ENCODE peak calls at places on chromosomes 11 and 22, in five cellular contexts. B, I, Y, A and Z are unnamed samples.

GRCh38 chr11:13134886-13135285 is 125.8 kb downstream of the RASSF10 start:
- DNase-seq in Y (no peak), B (no peak), I (no peak), A (no peak), Z (no peak)

GRCh38 chr11:64334764-64335741 is 5.0 kb upstream of the CCDC88B start:
- DNase-seq in I (peak), Y (peak), A (peak), B (peak), Z (no peak)

GRCh38 chr11:96122601-96123044 is 198.7 kb upstream of the MTMR2 start:
- DNase-seq in A (peak), I (no peak), Y (no peak), B (no peak), Z (no peak)

GRCh38 chr11:70477607-70478006 is 79.3 kb downstream of the CTTN start:
- DNase-seq in Y (no peak), B (no peak), A (no peak), I (no peak), Z (no peak)

GRCh38 chr11:76694664-76695063 is 24.1 kb upstream of the LRRC32 start:
- DNase-seq in A (peak), Y (no peak), I (peak), B (no peak), Z (no peak)

GRCh38 chr22:49364398-49364797 is 463.3 kb downstream of the BRD1 start:
- DNase-seq in A (no peak), B (no peak), I (no peak), Y (no peak), Z (no peak)

GRCh38 chr11:44771252-44771734 is 44.5 kb downstream of the TSPAN18 start:
- DNase-seq in I (no peak), B (no peak), A (no peak), Y (no peak), Z (no peak)

GRCh38 chr22:24244144-24244787 is 616 bp downstream of the GGT5 start:
- DNase-seq in Y (no peak), I (peak), A (no peak), B (peak), Z (no peak)

GRCh38 chr11:48129697-48130395 is 86.8 kb upstream of the OR4B1 start:
- DNase-seq in B (no peak), A (no peak), I (no peak), Y (no peak), Z (no peak)

GRCh38 chr11:124069429-124070401 is 28.6 kb upstream of the OR10G7 start:
- DNase-seq in Y (peak), B (peak), A (peak), I (peak), Z (no peak)

GRCh38 chr11:26626346-26626745 is 54.3 kb upstream of the MUC15 start:
- DNase-seq in Y (no peak), I (peak), A (no peak), B (no peak), Z (no peak)

GRCh38 chr11:69155302-69156198 is at the start of gene SMIM38:
- DNase-seq in I (no peak), Y (no peak), A (no peak), B (no peak), Z (no peak)

GRCh38 chr22:37562049-37562784 is 1.9 kb downstream of the CDC42EP1 start:
- DNase-seq in I (no peak), B (no peak), A (no peak), Y (no peak), Z (no peak)
- TF ChIP-seq CTCF in I (no peak), B (no peak), A (no peak), Y (no peak), Z (no peak)

DNA sequence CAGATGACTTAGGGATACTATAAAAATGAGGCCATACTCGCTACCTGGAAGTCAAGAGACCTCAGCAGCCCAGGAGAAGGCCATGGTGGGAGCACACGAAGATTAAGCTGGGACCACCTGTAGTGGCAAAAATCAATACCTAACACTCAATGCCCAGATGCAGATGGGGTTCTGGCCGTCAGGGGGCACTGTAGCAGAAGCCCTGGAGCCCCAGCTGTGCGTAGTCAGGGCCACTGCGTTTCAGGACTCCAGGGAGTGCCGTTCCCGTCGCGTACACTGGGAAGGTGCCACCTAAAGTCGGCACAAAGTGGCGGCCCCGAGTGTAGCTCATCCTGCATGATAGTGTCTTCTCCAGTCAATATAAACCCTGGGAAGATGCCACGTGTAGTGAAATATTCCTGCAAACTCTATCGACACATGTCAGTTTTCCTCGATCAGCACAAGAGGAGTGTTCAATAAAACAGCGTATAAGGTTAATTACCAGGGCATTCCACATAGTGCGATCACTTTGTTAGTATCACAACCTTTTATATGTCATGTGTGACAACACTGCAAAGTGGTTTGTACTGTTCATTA is 123.7 kb upstream of the NTM start:
- DNase-seq in Y (no peak), I (no peak), A (peak), B (peak), Z (peak)
- TF ChIP-seq CTCF in Y (no peak), I (peak), A (peak), B (peak), Z (peak)

DNA sequence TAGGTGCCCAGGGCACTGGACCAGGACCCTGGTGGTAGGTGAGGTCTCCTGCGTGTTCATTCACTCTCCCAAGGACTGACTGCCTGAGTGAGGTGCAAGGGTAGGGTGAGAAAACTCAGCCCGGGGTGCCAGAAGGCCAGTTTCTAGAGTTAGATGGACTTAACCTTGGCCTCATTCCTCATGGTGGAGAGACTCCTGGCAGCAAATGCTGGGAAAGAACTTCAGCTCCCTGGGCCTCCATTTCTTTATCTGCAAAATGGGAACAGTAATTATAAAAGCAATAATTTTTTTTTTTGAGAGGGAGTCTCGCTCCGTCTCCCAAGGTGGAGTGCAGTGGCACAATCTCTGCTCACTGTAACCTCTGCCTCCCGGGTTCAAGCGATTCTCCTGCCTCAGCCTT is 47.7 kb downstream of the TRIOBP start:
- DNase-seq in A (no peak), B (no peak), Y (no peak), I (no peak), Z (no peak)
- TF ChIP-seq CTCF in A (no peak), B (no peak), Y (no peak), I (peak), Z (no peak)

DNA sequence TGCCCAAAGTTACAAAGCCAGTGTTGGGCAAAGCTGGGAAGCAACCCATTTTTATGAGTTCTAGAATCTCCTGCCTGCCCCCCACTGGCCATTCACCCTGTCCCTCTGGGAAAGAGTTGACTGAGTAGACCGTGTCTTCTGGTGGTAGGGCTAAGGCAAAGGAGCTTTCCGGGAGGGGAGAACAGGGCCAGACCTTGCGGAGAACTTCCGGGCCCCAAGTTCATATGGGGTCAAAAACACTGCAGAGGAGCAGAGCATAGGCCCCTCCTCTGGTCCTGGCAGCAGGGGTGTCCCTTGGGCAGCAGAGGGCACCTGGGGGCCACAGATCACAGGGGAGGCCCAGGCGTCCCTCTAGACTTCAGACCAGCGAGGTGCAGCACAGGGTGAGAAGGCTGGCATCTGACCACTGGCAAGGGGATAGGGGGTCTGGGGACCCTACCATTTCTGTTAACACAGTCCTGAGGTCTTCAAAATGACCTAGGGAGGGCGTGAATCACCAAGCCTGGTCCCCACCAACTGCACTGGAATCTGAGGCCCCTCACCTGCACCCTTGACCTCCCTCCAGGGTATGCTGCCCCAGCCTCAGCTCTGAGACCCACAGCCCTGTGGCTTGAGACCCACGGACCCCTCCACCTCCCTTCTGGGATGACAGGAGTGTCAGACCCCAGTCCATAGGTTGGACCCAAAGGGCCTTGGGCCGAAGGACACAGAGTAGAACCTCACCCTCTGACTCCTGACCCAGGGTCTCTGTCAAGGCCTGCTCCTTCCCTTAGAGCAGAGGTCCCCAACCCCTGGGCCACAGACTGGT is 1.3 kb upstream of the ARAP1 start:
- DNase-seq in B (no peak), Y (no peak), I (no peak), A (peak), Z (no peak)
- TF ChIP-seq CTCF in B (no peak), Y (no peak), I (peak), A (peak), Z (no peak)